ENCODE peak calls at places on chromosomes 4 and X, in five cellular contexts. One of them, this sample, is unnamed.

GRCh38 chr4:16122784-16123183 is 39.0 kb upstream of the PROM1 start:
- DNase-seq in GM03348: no peak
- DNase-seq in activated T-cell treated with anti-CD3 and anti-CD28 coated beads, Interleukin-2, amount 50 U/mL, for 72 hours: peak
- DNase-seq in glutamatergic neuron: no peak
- DNase-seq in endothelial cell: no peak
- DNase-seq in this sample: no peak

GRCh38 chr4:151407466-151408379 is 1.3 kb upstream of the FHIP1A start:
- DNase-seq in GM03348: no peak
- DNase-seq in activated T-cell treated with anti-CD3 and anti-CD28 coated beads, Interleukin-2, amount 50 U/mL, for 72 hours: peak
- DNase-seq in glutamatergic neuron: no peak
- DNase-seq in endothelial cell: peak
- DNase-seq in this sample: peak

GRCh38 chrX:68784816-68785215 is 44.0 kb upstream of the EFNB1 start:
- DNase-seq in GM03348: no peak
- DNase-seq in activated T-cell treated with anti-CD3 and anti-CD28 coated beads, Interleukin-2, amount 50 U/mL, for 72 hours: no peak
- DNase-seq in glutamatergic neuron: no peak
- DNase-seq in endothelial cell: no peak
- DNase-seq in this sample: no peak

GRCh38 chrX:54085666-54086065 is 41.4 kb upstream of the PHF8 start:
- DNase-seq in GM03348: no peak
- DNase-seq in activated T-cell treated with anti-CD3 and anti-CD28 coated beads, Interleukin-2, amount 50 U/mL, for 72 hours: no peak
- DNase-seq in glutamatergic neuron: no peak
- DNase-seq in endothelial cell: no peak
- DNase-seq in this sample: no peak

GRCh38 chrX:130299279-130300009 is 30.7 kb upstream of the ZNF280C start:
- DNase-seq in GM03348: no peak
- DNase-seq in activated T-cell treated with anti-CD3 and anti-CD28 coated beads, Interleukin-2, amount 50 U/mL, for 72 hours: no peak
- DNase-seq in glutamatergic neuron: no peak
- DNase-seq in endothelial cell: no peak
- DNase-seq in this sample: no peak

GRCh38 chr4:73507541-73507940 is 26.0 kb downstream of the AFM start:
- DNase-seq in GM03348: no peak
- DNase-seq in activated T-cell treated with anti-CD3 and anti-CD28 coated beads, Interleukin-2, amount 50 U/mL, for 72 hours: no peak
- DNase-seq in glutamatergic neuron: no peak
- DNase-seq in endothelial cell: no peak
- DNase-seq in this sample: no peak

GRCh38 chrX:132751043-132751690 is 207.3 kb downstream of the HS6ST2 start:
- DNase-seq in GM03348: no peak
- DNase-seq in activated T-cell treated with anti-CD3 and anti-CD28 coated beads, Interleukin-2, amount 50 U/mL, for 72 hours: no peak
- DNase-seq in glutamatergic neuron: no peak
- DNase-seq in endothelial cell: no peak
- DNase-seq in this sample: no peak

GRCh38 chr4:81528200-81528599 is 56.5 kb upstream of the RASGEF1B start:
- DNase-seq in GM03348: no peak
- DNase-seq in activated T-cell treated with anti-CD3 and anti-CD28 coated beads, Interleukin-2, amount 50 U/mL, for 72 hours: no peak
- DNase-seq in glutamatergic neuron: no peak
- DNase-seq in endothelial cell: no peak
- DNase-seq in this sample: no peak

GRCh38 chrX:41014776-41015175 is 70.5 kb upstream of the USP9X start:
- DNase-seq in GM03348: no peak
- DNase-seq in activated T-cell treated with anti-CD3 and anti-CD28 coated beads, Interleukin-2, amount 50 U/mL, for 72 hours: peak
- DNase-seq in glutamatergic neuron: no peak
- DNase-seq in endothelial cell: no peak
- DNase-seq in this sample: no peak

GRCh38 chr4:129821963-129822362 is 726.0 kb downstream of the C4orf33 start:
- DNase-seq in GM03348: no peak
- DNase-seq in activated T-cell treated with anti-CD3 and anti-CD28 coated beads, Interleukin-2, amount 50 U/mL, for 72 hours: no peak
- DNase-seq in glutamatergic neuron: no peak
- DNase-seq in endothelial cell: no peak
- DNase-seq in this sample: no peak

GRCh38 chr4:159127745-159128518 is 25.1 kb downstream of the RAPGEF2 start:
- DNase-seq in GM03348: no peak
- DNase-seq in activated T-cell treated with anti-CD3 and anti-CD28 coated beads, Interleukin-2, amount 50 U/mL, for 72 hours: no peak
- DNase-seq in glutamatergic neuron: no peak
- DNase-seq in endothelial cell: no peak
- DNase-seq in this sample: no peak

GRCh38 chr4:44861756-44862155 is 135.4 kb upstream of the GNPDA2 start:
- DNase-seq in GM03348: no peak
- DNase-seq in activated T-cell treated with anti-CD3 and anti-CD28 coated beads, Interleukin-2, amount 50 U/mL, for 72 hours: no peak
- DNase-seq in glutamatergic neuron: no peak
- DNase-seq in endothelial cell: no peak
- DNase-seq in this sample: no peak

GRCh38 chrX:69153060-69153730 is 12.1 kb downstream of the PJA1 start:
- DNase-seq in GM03348: no peak
- DNase-seq in activated T-cell treated with anti-CD3 and anti-CD28 coated beads, Interleukin-2, amount 50 U/mL, for 72 hours: no peak
- DNase-seq in glutamatergic neuron: no peak
- DNase-seq in endothelial cell: no peak
- DNase-seq in this sample: no peak

GRCh38 chr4:96913437-96914075 is 1073.7 kb downstream of the PDHA2 start:
- DNase-seq in GM03348: no peak
- DNase-seq in activated T-cell treated with anti-CD3 and anti-CD28 coated beads, Interleukin-2, amount 50 U/mL, for 72 hours: no peak
- DNase-seq in glutamatergic neuron: no peak
- DNase-seq in endothelial cell: no peak
- DNase-seq in this sample: peak

This sample was measured in retina.